ENCODE peak calls at places on chromosomes 13 and 19, in six cellular contexts. M, C, W, R, U and K are unnamed samples.

GRCh38 chr13:109154146-109154545 is 524.7 kb downstream of the MYO16 start:
- DNase-seq in W (no peak), U (no peak), M (no peak), C (no peak), R (no peak), K (no peak)

GRCh38 chr13:21670883-21671792 is at the start of gene FGF9:
- DNase-seq in W (peak), U (peak), M (peak), C (peak), R (peak), K (peak)

GRCh38 chr13:73088332-73088935 is 29.6 kb downstream of the KLF5 start:
- DNase-seq in C (no peak), M (no peak), U (no peak), R (no peak), W (no peak), K (no peak)

GRCh38 chr19:19643158-19644053 is at the start of gene GMIP:
- DNase-seq in W (peak), U (peak), M (peak), R (peak), C (peak), K (peak)

GRCh38 chr13:99263386-99263785 is 5.2 kb upstream of the GPR18 start:
- DNase-seq in C (no peak), W (no peak), M (no peak), R (no peak), U (no peak), K (no peak)

GRCh38 chr19:41175825-41176734 is 16.9 kb upstream of the CYP2S1 start:
- DNase-seq in U (peak), R (no peak), W (no peak), C (peak), M (peak), K (no peak)

GRCh38 chr19:13022859-13023636 is 27.8 kb downstream of the NFIX start:
- DNase-seq in U (no peak), W (peak), R (peak), M (no peak), C (peak), K (peak)

GRCh38 chr13:75226755-75227435 is 255.1 kb downstream of the TBC1D4 start:
- DNase-seq in U (no peak), C (no peak), M (no peak), W (no peak), R (no peak), K (no peak)

GRCh38 chr19:20470345-20471119 is 95.0 kb downstream of the ZNF737 start:
- DNase-seq in R (no peak), W (no peak), C (no peak), U (no peak), M (no peak), K (no peak)

GRCh38 chr13:97392020-97392419 is 41.9 kb upstream of the RAP2A start:
- DNase-seq in W (no peak), M (no peak), C (no peak), R (no peak), U (no peak), K (no peak)

GRCh38 chr19:19280561-19280960 is 7.5 kb upstream of the TM6SF2 start:
- DNase-seq in W (no peak), U (no peak), M (no peak), R (no peak), C (no peak), K (no peak)

GRCh38 chr19:39679791-39680168 is 24.1 kb downstream of the LGALS16 start:
- DNase-seq in W (no peak), C (no peak), U (no peak), R (no peak), M (no peak), K (no peak)

GRCh38 chr19:29549105-29550070 is 23.6 kb downstream of the VSTM2B start:
- DNase-seq in U (no peak), C (no peak), R (no peak), W (no peak), M (no peak), K (no peak)

GRCh38 chr13:74774252-74774651 is 640.0 kb upstream of the KLF12 start:
- DNase-seq in W (no peak), U (no peak), C (no peak), M (no peak), R (no peak), K (no peak)

GRCh38 chr13:77620138-77620537 is 77.3 kb upstream of the SLAIN1 start:
- DNase-seq in U (no peak), R (no peak), C (no peak), M (no peak), W (no peak), K (no peak)

GRCh38 chr13:45928843-45929242 is 77.3 kb upstream of the SIAH3 start:
- DNase-seq in C (no peak), R (no peak), W (no peak), M (no peak), U (no peak), K (no peak)

GRCh38 chr13:100229603-100230002 is 140.7 kb downstream of the PCCA start:
- DNase-seq in U (no peak), R (no peak), C (peak), W (no peak), M (no peak), K (no peak)

GRCh38 chr13:44184740-44185139 is 188.9 kb upstream of the SERP2 start:
- DNase-seq in C (no peak), U (no peak), W (no peak), M (no peak), R (no peak), K (no peak)

GRCh38 chr13:44715287-44716224 is 139.4 kb upstream of the TSC22D1 start:
- DNase-seq in U (no peak), M (no peak), R (no peak), C (no peak), W (no peak), K (no peak)

GRCh38 chr13:96044238-96044637 is 9.0 kb downstream of the UGGT2 start:
- DNase-seq in R (no peak), U (no peak), C (no peak), W (no peak), M (no peak), K (no peak)

GRCh38 chr13:106417467-106418110 is 117.9 kb downstream of the EFNB2 start:
- DNase-seq in W (no peak), C (no peak), R (no peak), M (no peak), U (no peak), K (no peak)

GRCh38 chr13:51811920-51812328 is 8.0 kb upstream of the DHRS12 start:
- DNase-seq in U (no peak), C (no peak), W (no peak), M (no peak), R (no peak), K (no peak)

GRCh38 chr13:113664751-113665581 is 2.1 kb upstream of the GRK1 start:
- DNase-seq in C (no peak), W (no peak), R (no peak), M (no peak), U (no peak), K (no peak)

GRCh38 chr13:111486331-111486730 is 165.9 kb downstream of the TEX29 start:
- DNase-seq in U (no peak), W (no peak), R (no peak), C (peak), M (no peak), K (no peak)

GRCh38 chr13:102558029-102558428 is 38.8 kb upstream of the TPP2 start:
- DNase-seq in M (no peak), W (no peak), C (no peak), U (no peak), R (no peak), K (no peak)

GRCh38 chr19:32063601-32064000 is 281.8 kb upstream of the ZNF507 start:
- DNase-seq in M (no peak), W (no peak), R (peak), C (no peak), U (no peak), K (no peak)

GRCh38 chr13:41648314-41648935 is 191.1 kb downstream of the RGCC start:
- DNase-seq in W (no peak), M (no peak), C (no peak), R (no peak), U (no peak), K (no peak)

GRCh38 chr19:38196245-38196837 is 27.7 kb downstream of the DPF1 start:
- DNase-seq in U (no peak), R (no peak), C (no peak), W (no peak), M (no peak), K (no peak)

DNA sequence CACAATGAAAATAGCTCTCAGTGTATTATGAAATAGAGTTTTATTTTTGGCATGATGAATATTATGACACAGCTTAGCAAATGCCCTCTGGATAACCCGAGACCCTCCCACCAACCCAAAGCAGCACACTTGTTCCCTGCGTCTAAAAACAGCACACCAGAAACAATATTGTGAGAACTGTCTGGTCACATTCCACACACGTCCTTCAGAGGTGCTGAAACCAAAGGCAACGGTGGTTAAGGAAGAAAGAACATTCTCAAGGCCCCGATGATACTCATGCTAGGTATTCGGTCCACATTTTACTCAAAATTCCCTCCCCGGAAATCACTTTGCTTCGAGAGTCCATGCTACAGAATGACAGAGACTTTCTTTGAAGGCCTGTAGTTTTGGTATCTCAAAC is 156.7 kb downstream of the SLC7A1 start:
- DNase-seq in M (no peak), C (no peak), U (no peak), R (peak), W (no peak), K (no peak)
- TF ChIP-seq CTCF in M (no peak), C (no peak), U (no peak), R (no peak), W (no peak), K (no peak)

GRCh38 chr19:11226716-11227166 is 12.7 kb upstream of the ANGPTL8 start:
- DNase-seq in R (no peak), M (no peak), C (no peak), W (no peak), U (no peak), K (no peak)
- TF ChIP-seq CTCF in R (no peak), M (no peak), C (no peak), W (no peak), U (no peak), K (no peak)

GRCh38 chr19:5805465-5806132 is 732 bp downstream of the NRTN start:
- DNase-seq in W (no peak), U (peak), M (peak), R (peak), C (peak), K (peak)
- TF ChIP-seq CTCF in W (peak), U (peak), M (peak), R (peak), C (peak), K (peak)

GRCh38 chr19:48628486-48629296 is 8.5 kb downstream of the DBP start:
- DNase-seq in R (no peak), U (no peak), W (no peak), M (no peak), C (no peak), K (no peak)

GRCh38 chr19:48629599-48630288 is 7.4 kb downstream of the DBP start:
- DNase-seq in M (peak), W (peak), C (peak), R (no peak), U (no peak), K (no peak)

GRCh38 chr19:48629297-48629598 is 7.9 kb downstream of the DBP start:
- DNase-seq in R (no peak), M (no peak), C (no peak), W (no peak), U (no peak), K (no peak)

GRCh38 chr19:48631254-48631653 is 5.9 kb downstream of the DBP start:
- DNase-seq in U (no peak), W (no peak), R (no peak), M (no peak), C (no peak), K (no peak)

GRCh38 chr19:48630289-48631036 is 6.7 kb downstream of the DBP start:
- DNase-seq in C (peak), R (peak), U (no peak), W (peak), M (peak), K (no peak)
- TF ChIP-seq CTCF in C (no peak), R (no peak), U (no peak), W (no peak), M (no peak), K (no peak)